ENCODE peak calls at places on chromosomes 3 and 15, in seven cellular contexts. R is CD8-positive, alpha-beta memory T cell; H is stimulated activated CD4-positive, alpha-beta T cell treated with anti-CD3 and anti-CD28 coated beads, Interleukin-15, amount 100 ng/mL, for 1 hour; W is OCI-M1; G is iPS DF 6.9; V is HCT116; M is fibroblast of lung. K is an unnamed sample.

GRCh38 chr15:80152896-80153876 is at the start of gene FAH:
- DNase-seq in H (no peak), M (peak), V (no peak), R (peak), W (peak), G (no peak), K (no peak)

GRCh38 chr3:47984089-47984759 is 32.0 kb downstream of the MAP4 start:
- DNase-seq in H (no peak), G (no peak), W (no peak), R (no peak), V (peak), M (peak), K (no peak)

GRCh38 chr3:157662171-157662570 is 159.0 kb upstream of the VEPH1 start:
- DNase-seq in M (no peak), W (no peak), R (no peak), V (no peak), H (no peak), G (no peak), K (no peak)

GRCh38 chr3:25235471-25235870 is 192.6 kb upstream of the RARB start:
- DNase-seq in V (no peak), M (no peak), G (no peak), W (no peak), H (no peak), R (no peak), K (no peak)

GRCh38 chr3:197428117-197428761 is 127.5 kb downstream of the BDH1 start:
- DNase-seq in H (no peak), R (peak), G (no peak), V (peak), M (peak), W (no peak), K (peak)

GRCh38 chr15:87736921-87737389 is 519.6 kb downstream of the NTRK3 start:
- DNase-seq in M (no peak), W (no peak), V (no peak), G (no peak), R (peak), H (no peak), K (no peak)

GRCh38 chr15:26983822-26984221 is 12.8 kb downstream of the GABRG3 start:
- DNase-seq in V (no peak), W (peak), R (no peak), G (no peak), H (no peak), M (no peak), K (no peak)

GRCh38 chr3:9565316-9565715 is 11.7 kb upstream of the LHFPL4 start:
- DNase-seq in H (no peak), G (no peak), W (no peak), M (no peak), V (no peak), R (no peak), K (no peak)

GRCh38 chr3:17491601-17492000 is 250.8 kb downstream of the TBC1D5 start:
- DNase-seq in M (peak), G (no peak), V (peak), W (peak), H (no peak), R (no peak), K (no peak)

GRCh38 chr3:16671690-16672089 is 66.5 kb upstream of the DAZL start:
- DNase-seq in H (no peak), M (no peak), V (no peak), G (no peak), R (no peak), W (no peak), K (no peak)

GRCh38 chr3:28668377-28668721 is 319.7 kb upstream of the AZI2 start:
- DNase-seq in M (no peak), R (no peak), H (no peak), W (no peak), V (no peak), G (no peak), K (no peak)

GRCh38 chr15:31259562-31260252 is 66.9 kb upstream of the KLF13 start:
- DNase-seq in V (no peak), M (no peak), H (no peak), G (no peak), W (no peak), R (no peak), K (no peak)

GRCh38 chr15:43132830-43133428 is 457 bp upstream of the TMEM62 start:
- DNase-seq in M (no peak), W (no peak), V (no peak), G (no peak), R (no peak), H (no peak), K (no peak)

GRCh38 chr3:173911446-173911845 is 513.9 kb downstream of the NLGN1 start:
- DNase-seq in H (no peak), W (peak), M (no peak), G (no peak), V (no peak), R (no peak), K (no peak)

GRCh38 chr3:124818398-124819150 is 68.6 kb downstream of the ITGB5 start:
- DNase-seq in R (no peak), M (peak), G (no peak), H (no peak), W (no peak), V (no peak), K (no peak)

GRCh38 chr3:196537319-196537984 is 22.3 kb upstream of the SMCO1 start:
- DNase-seq in H (peak), R (peak), W (peak), V (no peak), G (no peak), M (peak), K (peak)

GRCh38 chr15:62419206-62419605 is 254.1 kb upstream of the C2CD4B start:
- DNase-seq in M (no peak), V (no peak), R (no peak), G (no peak), W (no peak), H (no peak), K (no peak)

GRCh38 chr15:59062985-59063384 is 42.0 kb upstream of the CCNB2 start:
- DNase-seq in V (no peak), R (no peak), G (no peak), M (no peak), H (no peak), W (peak), K (no peak)

GRCh38 chr15:69760890-69761568 is 308.4 kb downstream of the RPLP1 start:
- DNase-seq in G (no peak), R (peak), M (peak), H (peak), V (peak), W (peak), K (peak)

GRCh38 chr15:63283126-63283525 is 5.7 kb downstream of the APH1B start:
- DNase-seq in V (no peak), R (no peak), H (no peak), M (no peak), G (no peak), W (no peak), K (no peak)

GRCh38 chr15:79192462-79193036 is 90.0 kb upstream of the ANKRD34C start:
- DNase-seq in G (no peak), W (no peak), V (no peak), H (no peak), R (no peak), M (no peak), K (no peak)

GRCh38 chr3:102106421-102107097 is 257.2 kb downstream of the NFKBIZ start:
- DNase-seq in M (peak), W (no peak), R (no peak), V (no peak), H (no peak), G (no peak), K (no peak)

GRCh38 chr15:80977627-80978036 is 12.0 kb downstream of the MESD start:
- DNase-seq in G (no peak), R (no peak), H (no peak), W (peak), M (peak), V (no peak), K (peak)

GRCh38 chr15:58378241-58379085 is 53.3 kb upstream of the LIPC start:
- DNase-seq in R (no peak), W (no peak), V (no peak), G (no peak), H (no peak), M (peak), K (no peak)

GRCh38 chr3:111215481-111215880 is 143.9 kb downstream of the NECTIN3 start:
- DNase-seq in G (no peak), V (no peak), W (no peak), M (no peak), R (no peak), H (no peak), K (no peak)

GRCh38 chr3:194300392-194300758 is 50.8 kb downstream of the CPN2 start:
- DNase-seq in W (no peak), M (peak), V (no peak), H (no peak), G (no peak), R (no peak), K (peak)

GRCh38 chr3:44883999-44884431 is 9.6 kb downstream of the TGM4 start:
- DNase-seq in R (no peak), G (no peak), H (no peak), V (peak), W (no peak), M (peak), K (no peak)

GRCh38 chr3:120642368-120642948 is 39.6 kb downstream of the HGD start:
- DNase-seq in R (no peak), W (peak), M (peak), V (no peak), G (no peak), H (no peak), K (no peak)

K was measured in Peyer's patch.